ENCODE peak calls at places on chromosomes 1 and 21, in six cellular contexts. One of them, this sample, is unnamed.

GRCh38 chr1:53112271-53112774 is 30.1 kb downstream of the SLC1A7 start:
- DNase-seq in activated T-helper 1 cell treated with anti-CD3 and anti-CD28 coated beads, Interleukin-2, amount 50 U/mL, for 16 hours: no peak
- DNase-seq in AG09319: no peak
- DNase-seq in NCI-H510A: no peak
- DNase-seq in endothelial cell: no peak
- DNase-seq in kidney epithelial cell: peak; percentile 12
- DNase-seq in this sample: peak; percentile 75

GRCh38 chr1:204882479-204882878 is 11.8 kb downstream of the NFASC start:
- DNase-seq in activated T-helper 1 cell treated with anti-CD3 and anti-CD28 coated beads, Interleukin-2, amount 50 U/mL, for 16 hours: no peak
- DNase-seq in AG09319: no peak
- DNase-seq in NCI-H510A: no peak
- DNase-seq in endothelial cell: no peak
- DNase-seq in kidney epithelial cell: no peak
- DNase-seq in this sample: no peak

GRCh38 chr1:224519874-224520273 is 85.3 kb upstream of the WDR26 start:
- DNase-seq in activated T-helper 1 cell treated with anti-CD3 and anti-CD28 coated beads, Interleukin-2, amount 50 U/mL, for 16 hours: no peak
- DNase-seq in AG09319: no peak
- DNase-seq in NCI-H510A: no peak
- DNase-seq in endothelial cell: no peak
- DNase-seq in kidney epithelial cell: no peak
- DNase-seq in this sample: no peak

GRCh38 chr1:18948913-18949688 is 7.4 kb downstream of the IFFO2 start:
- DNase-seq in activated T-helper 1 cell treated with anti-CD3 and anti-CD28 coated beads, Interleukin-2, amount 50 U/mL, for 16 hours: no peak
- DNase-seq in AG09319: no peak
- DNase-seq in NCI-H510A: no peak
- DNase-seq in endothelial cell: peak; percentile 33
- DNase-seq in kidney epithelial cell: no peak
- DNase-seq in this sample: no peak

GRCh38 chr1:79052829-79053449 is 46.4 kb upstream of the ADGRL4 start:
- DNase-seq in activated T-helper 1 cell treated with anti-CD3 and anti-CD28 coated beads, Interleukin-2, amount 50 U/mL, for 16 hours: no peak
- DNase-seq in AG09319: no peak
- DNase-seq in NCI-H510A: no peak
- DNase-seq in endothelial cell: no peak
- DNase-seq in kidney epithelial cell: no peak
- DNase-seq in this sample: no peak

GRCh38 chr1:54275349-54275748 is 75.4 kb downstream of the MRPL37 start:
- DNase-seq in activated T-helper 1 cell treated with anti-CD3 and anti-CD28 coated beads, Interleukin-2, amount 50 U/mL, for 16 hours: no peak
- DNase-seq in AG09319: peak; percentile 31
- DNase-seq in NCI-H510A: no peak
- DNase-seq in endothelial cell: peak; percentile 55
- DNase-seq in kidney epithelial cell: no peak
- DNase-seq in this sample: no peak

GRCh38 chr1:218299416-218299815 is 14.3 kb downstream of the RRP15 start:
- DNase-seq in activated T-helper 1 cell treated with anti-CD3 and anti-CD28 coated beads, Interleukin-2, amount 50 U/mL, for 16 hours: no peak
- DNase-seq in AG09319: peak; percentile 30
- DNase-seq in NCI-H510A: no peak
- DNase-seq in endothelial cell: no peak
- DNase-seq in kidney epithelial cell: peak; percentile 21
- DNase-seq in this sample: no peak

GRCh38 chr1:30664103-30664755 is 59.2 kb downstream of the MATN1 start:
- DNase-seq in activated T-helper 1 cell treated with anti-CD3 and anti-CD28 coated beads, Interleukin-2, amount 50 U/mL, for 16 hours: no peak
- DNase-seq in AG09319: no peak
- DNase-seq in NCI-H510A: no peak
- DNase-seq in endothelial cell: no peak
- DNase-seq in kidney epithelial cell: no peak
- DNase-seq in this sample: no peak

GRCh38 chr1:167723707-167724323 is 2.0 kb downstream of the MPZL1 start:
- DNase-seq in activated T-helper 1 cell treated with anti-CD3 and anti-CD28 coated beads, Interleukin-2, amount 50 U/mL, for 16 hours: no peak
- DNase-seq in AG09319: no peak
- DNase-seq in NCI-H510A: no peak
- DNase-seq in endothelial cell: no peak
- DNase-seq in kidney epithelial cell: no peak
- DNase-seq in this sample: no peak

GRCh38 chr1:111139234-111139955 is 498 bp downstream of the DRAM2 start:
- DNase-seq in activated T-helper 1 cell treated with anti-CD3 and anti-CD28 coated beads, Interleukin-2, amount 50 U/mL, for 16 hours: no peak
- DNase-seq in AG09319: no peak
- DNase-seq in NCI-H510A: peak; percentile 53
- DNase-seq in endothelial cell: peak; percentile 65
- DNase-seq in kidney epithelial cell: peak; percentile 39
- DNase-seq in this sample: peak; percentile 18

GRCh38 chr1:88801575-88802208 is 89.7 kb downstream of the GTF2B start:
- DNase-seq in activated T-helper 1 cell treated with anti-CD3 and anti-CD28 coated beads, Interleukin-2, amount 50 U/mL, for 16 hours: no peak
- DNase-seq in AG09319: no peak
- DNase-seq in NCI-H510A: no peak
- DNase-seq in endothelial cell: no peak
- DNase-seq in kidney epithelial cell: peak; percentile 16
- DNase-seq in this sample: no peak

GRCh38 chr1:167447521-167448136 is 70.7 kb downstream of the CD247 start:
- DNase-seq in activated T-helper 1 cell treated with anti-CD3 and anti-CD28 coated beads, Interleukin-2, amount 50 U/mL, for 16 hours: peak; percentile 59
- DNase-seq in AG09319: no peak
- DNase-seq in NCI-H510A: no peak
- DNase-seq in endothelial cell: no peak
- DNase-seq in kidney epithelial cell: no peak
- DNase-seq in this sample: no peak

GRCh38 chr21:26185021-26185420 is 14.5 kb upstream of the APP start:
- DNase-seq in activated T-helper 1 cell treated with anti-CD3 and anti-CD28 coated beads, Interleukin-2, amount 50 U/mL, for 16 hours: no peak
- DNase-seq in AG09319: no peak
- DNase-seq in NCI-H510A: no peak
- DNase-seq in endothelial cell: no peak
- DNase-seq in kidney epithelial cell: no peak
- DNase-seq in this sample: no peak

GRCh38 chr21:23522750-23523149 is 2084.5 kb downstream of the MRPL39 start:
- DNase-seq in activated T-helper 1 cell treated with anti-CD3 and anti-CD28 coated beads, Interleukin-2, amount 50 U/mL, for 16 hours: no peak
- DNase-seq in AG09319: no peak
- DNase-seq in NCI-H510A: no peak
- DNase-seq in endothelial cell: no peak
- DNase-seq in kidney epithelial cell: no peak
- DNase-seq in this sample: no peak

GRCh38 chr1:174652496-174653280 is 204.9 kb downstream of the GPR52 start:
- DNase-seq in activated T-helper 1 cell treated with anti-CD3 and anti-CD28 coated beads, Interleukin-2, amount 50 U/mL, for 16 hours: no peak
- DNase-seq in AG09319: no peak
- DNase-seq in NCI-H510A: no peak
- DNase-seq in endothelial cell: no peak
- DNase-seq in kidney epithelial cell: no peak
- DNase-seq in this sample: no peak

GRCh38 chr1:174874337-174875053 is 125.3 kb upstream of the CACYBP start:
- DNase-seq in activated T-helper 1 cell treated with anti-CD3 and anti-CD28 coated beads, Interleukin-2, amount 50 U/mL, for 16 hours: no peak
- DNase-seq in AG09319: no peak
- DNase-seq in NCI-H510A: peak; percentile 16
- DNase-seq in endothelial cell: peak; percentile 12
- DNase-seq in kidney epithelial cell: no peak
- DNase-seq in this sample: no peak

GRCh38 chr1:201681375-201681774 is 142.4 kb downstream of the NAV1 start:
- DNase-seq in activated T-helper 1 cell treated with anti-CD3 and anti-CD28 coated beads, Interleukin-2, amount 50 U/mL, for 16 hours: no peak
- DNase-seq in AG09319: no peak
- DNase-seq in NCI-H510A: no peak
- DNase-seq in endothelial cell: no peak
- DNase-seq in kidney epithelial cell: no peak
- DNase-seq in this sample: no peak

GRCh38 chr21:38349111-38349746 is 92.4 kb downstream of the KCNJ15 start:
- DNase-seq in activated T-helper 1 cell treated with anti-CD3 and anti-CD28 coated beads, Interleukin-2, amount 50 U/mL, for 16 hours: no peak
- DNase-seq in AG09319: no peak
- DNase-seq in NCI-H510A: peak; percentile 11
- DNase-seq in endothelial cell: no peak
- DNase-seq in kidney epithelial cell: peak; percentile 92
- DNase-seq in this sample: no peak

GRCh38 chr21:24844672-24845071 is 762.6 kb downstream of the MRPL39 start:
- DNase-seq in activated T-helper 1 cell treated with anti-CD3 and anti-CD28 coated beads, Interleukin-2, amount 50 U/mL, for 16 hours: no peak
- DNase-seq in AG09319: no peak
- DNase-seq in NCI-H510A: no peak
- DNase-seq in endothelial cell: no peak
- DNase-seq in kidney epithelial cell: no peak
- DNase-seq in this sample: no peak

GRCh38 chr21:39888848-39889247 is 21.6 kb downstream of the PCP4 start:
- DNase-seq in activated T-helper 1 cell treated with anti-CD3 and anti-CD28 coated beads, Interleukin-2, amount 50 U/mL, for 16 hours: no peak
- DNase-seq in AG09319: no peak
- DNase-seq in NCI-H510A: no peak
- DNase-seq in endothelial cell: no peak
- DNase-seq in kidney epithelial cell: no peak
- DNase-seq in this sample: no peak

GRCh38 chr1:35369922-35370671 is 101.6 kb downstream of the ZMYM4 start:
- DNase-seq in activated T-helper 1 cell treated with anti-CD3 and anti-CD28 coated beads, Interleukin-2, amount 50 U/mL, for 16 hours: no peak
- DNase-seq in AG09319: peak; percentile 42
- DNase-seq in NCI-H510A: no peak
- DNase-seq in endothelial cell: peak; percentile 68
- DNase-seq in kidney epithelial cell: no peak
- DNase-seq in this sample: no peak

GRCh38 chr1:167905671-167906070 is 8.3 kb downstream of the ADCY10 start:
- DNase-seq in activated T-helper 1 cell treated with anti-CD3 and anti-CD28 coated beads, Interleukin-2, amount 50 U/mL, for 16 hours: no peak
- DNase-seq in AG09319: no peak
- DNase-seq in NCI-H510A: no peak
- DNase-seq in endothelial cell: no peak
- DNase-seq in kidney epithelial cell: no peak
- DNase-seq in this sample: no peak

GRCh38 chr1:5945445-5945844 is 46.8 kb downstream of the NPHP4 start:
- DNase-seq in activated T-helper 1 cell treated with anti-CD3 and anti-CD28 coated beads, Interleukin-2, amount 50 U/mL, for 16 hours: no peak
- DNase-seq in AG09319: no peak
- DNase-seq in NCI-H510A: no peak
- DNase-seq in endothelial cell: no peak
- DNase-seq in kidney epithelial cell: no peak
- DNase-seq in this sample: no peak

GRCh38 chr1:39381839-39382238 is 109.6 kb upstream of the BMP8A start:
- DNase-seq in activated T-helper 1 cell treated with anti-CD3 and anti-CD28 coated beads, Interleukin-2, amount 50 U/mL, for 16 hours: no peak
- DNase-seq in AG09319: no peak
- DNase-seq in NCI-H510A: no peak
- DNase-seq in endothelial cell: no peak
- DNase-seq in kidney epithelial cell: no peak
- DNase-seq in this sample: no peak

GRCh38 chr1:4662723-4663122 is 8.3 kb downstream of the AJAP1 start:
- DNase-seq in activated T-helper 1 cell treated with anti-CD3 and anti-CD28 coated beads, Interleukin-2, amount 50 U/mL, for 16 hours: no peak
- DNase-seq in AG09319: no peak
- DNase-seq in NCI-H510A: no peak
- DNase-seq in endothelial cell: no peak
- DNase-seq in kidney epithelial cell: no peak
- DNase-seq in this sample: no peak

GRCh38 chr1:223208164-223209075 is 65.4 kb upstream of the TLR5 start:
- DNase-seq in activated T-helper 1 cell treated with anti-CD3 and anti-CD28 coated beads, Interleukin-2, amount 50 U/mL, for 16 hours: no peak
- DNase-seq in AG09319: no peak
- DNase-seq in NCI-H510A: no peak
- DNase-seq in endothelial cell: no peak
- DNase-seq in kidney epithelial cell: no peak
- DNase-seq in this sample: no peak

GRCh38 chr1:107003972-107004371 is 52.5 kb upstream of the PRMT6 start:
- DNase-seq in activated T-helper 1 cell treated with anti-CD3 and anti-CD28 coated beads, Interleukin-2, amount 50 U/mL, for 16 hours: no peak
- DNase-seq in AG09319: no peak
- DNase-seq in NCI-H510A: no peak
- DNase-seq in endothelial cell: no peak
- DNase-seq in kidney epithelial cell: peak; percentile 21
- DNase-seq in this sample: no peak

This sample was measured in retinal pigment epithelial cell.